ENCODE peak calls at places on chromosomes 4 and X, in six cellular contexts. I is sigmoid colon, X is stomach, M is H1, E is SK-N-SH, Y is GM12878. J is an unnamed sample.
A peak's percentile ranks its signal among the peaks of the same experiment; 100 is the strongest.

GRCh38 chrX:154019633-154020499 is at the start of gene IRAK1:
- DNase-seq in M (no peak), I (no peak), X (peak; percentile 55), E (peak; percentile 89), Y (no peak), J (peak; percentile 20)

GRCh38 chr4:124941267-124941666 is 228.7 kb upstream of the ANKRD50 start:
- DNase-seq in Y (no peak), X (no peak), E (no peak), M (no peak), I (no peak), J (no peak)

GRCh38 chrX:136495043-136495442 is 2.3 kb upstream of the HTATSF1 start:
- DNase-seq in Y (no peak), X (no peak), E (no peak), M (no peak), I (no peak), J (no peak)

GRCh38 chrX:135931644-135932487 is 38.4 kb downstream of the SAGE1 start:
- DNase-seq in Y (no peak), I (no peak), X (peak; percentile 64), M (peak; percentile 10), E (peak; percentile 29), J (peak; percentile 22)

GRCh38 chr4:186368291-186368690 is 102.3 kb downstream of the F11 start:
- DNase-seq in Y (no peak), E (no peak), M (no peak), X (no peak), I (no peak), J (no peak)

GRCh38 chrX:10198254-10198653 is 41.5 kb downstream of the CLCN4 start:
- DNase-seq in E (no peak), I (no peak), Y (no peak), M (no peak), X (no peak), J (no peak)

GRCh38 chrX:74536142-74537010 is 78.0 kb downstream of the RLIM start:
- DNase-seq in M (no peak), X (peak; percentile 64), I (peak; percentile 96), E (peak; percentile 86), Y (no peak), J (peak; percentile 59)

GRCh38 chrX:44828008-44828605 is 15.7 kb upstream of the DUSP21 start:
- DNase-seq in X (no peak), Y (no peak), E (no peak), I (no peak), M (no peak), J (no peak)

GRCh38 chrX:19739683-19740082 is 147.7 kb downstream of the SH3KBP1 start:
- DNase-seq in I (peak; percentile 75), X (peak; percentile 66), E (peak; percentile 64), Y (no peak), M (no peak), J (peak; percentile 7)

GRCh38 chrX:129638917-129639316 is 15.8 kb downstream of the APLN start:
- DNase-seq in M (no peak), E (no peak), X (no peak), I (no peak), Y (no peak), J (no peak)

DNA sequence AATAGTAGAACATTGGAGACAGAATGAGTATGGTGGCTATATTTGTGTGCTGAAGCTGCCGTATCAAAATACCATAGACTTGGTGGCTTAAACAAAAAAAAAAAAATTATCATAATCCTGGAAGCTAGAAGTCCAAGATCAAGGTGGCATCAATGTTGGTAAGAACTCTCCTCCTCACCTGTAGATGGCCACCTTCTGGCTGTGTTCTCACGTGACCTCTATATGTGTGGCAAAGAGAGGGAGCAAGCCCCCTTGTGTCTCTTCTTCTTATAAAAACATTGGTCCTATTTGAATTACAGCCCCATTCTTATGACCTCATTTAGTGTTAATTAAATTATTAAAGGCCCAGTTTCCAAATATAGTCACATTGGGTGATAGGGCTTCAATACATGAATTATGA is 1640.9 kb upstream of the PCDH7 start:
- DNase-seq in I (no peak), X (no peak), M (no peak), Y (no peak), E (no peak), J (no peak)
- TF ChIP-seq EP300 in I (no peak), X (no peak), M (no peak), Y (no peak), E (no peak), J (no peak)

GRCh38 chrX:31383991-31384390 is 312.1 kb upstream of the FTHL17 start:
- DNase-seq in M (no peak), I (no peak), X (no peak), Y (no peak), E (no peak), J (no peak)
- H3K27me3 ChIP-seq in M (no peaks in the 10 kb centered on the region), I (no peaks in the 10 kb centered on the region), X (no peaks in the 10 kb centered on the region), Y (no peaks in the 10 kb centered on the region), E (no peaks in the 10 kb centered on the region), J (no peaks in the 10 kb centered on the region)

DNA sequence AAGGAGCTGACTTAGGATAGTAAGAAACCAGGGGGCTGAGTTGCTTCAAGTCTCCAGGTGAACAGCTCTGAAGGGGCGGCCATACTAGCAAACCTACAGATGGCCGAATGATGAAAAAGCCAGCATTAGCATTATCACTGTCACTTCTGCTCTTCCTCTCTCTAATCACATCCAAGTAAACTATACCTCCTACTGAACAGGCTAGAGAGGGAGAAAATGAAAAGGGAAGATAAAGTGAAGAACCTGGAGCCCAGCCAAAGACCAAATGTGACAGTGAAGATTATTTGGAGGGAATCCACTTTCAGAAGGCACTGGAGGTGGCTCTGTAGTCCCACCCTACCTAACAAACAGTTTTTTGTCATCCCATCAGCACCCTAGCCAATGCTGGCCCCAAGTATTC is 50.4 kb upstream of the PRPS1 start:
- DNase-seq in Y (no peak), X (no peak), M (no peak), I (no peak), E (no peak), J (no peak)
- TF ChIP-seq EP300 in Y (no peak), X (no peak), M (no peak), I (no peak), E (no peak), J (no peak)

DNA sequence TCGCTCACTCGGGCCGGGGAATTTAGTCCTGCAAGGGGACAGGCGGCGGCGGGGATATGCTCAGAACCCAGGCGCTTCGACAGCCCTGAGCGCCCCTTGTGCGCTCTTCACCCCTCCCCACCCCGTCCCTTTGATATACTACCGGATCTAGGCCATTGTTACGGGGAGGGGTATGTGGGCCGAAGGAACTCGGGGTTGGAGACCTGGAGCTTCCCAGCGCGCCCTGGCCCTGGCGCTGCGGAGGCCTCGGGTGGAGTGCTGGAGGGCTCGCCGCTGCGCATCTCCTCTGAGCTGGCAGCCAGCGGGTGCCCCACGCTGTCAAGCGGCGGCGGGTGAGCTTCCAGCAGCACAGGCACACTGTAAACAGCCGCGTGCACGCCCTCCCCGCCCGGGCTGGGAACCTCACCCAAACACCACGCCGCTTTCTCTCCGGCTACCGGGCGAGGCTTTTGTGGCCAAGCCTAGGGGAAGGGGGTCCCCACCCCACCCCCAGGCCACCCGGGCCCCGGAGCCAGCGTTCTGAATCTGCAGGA is 54.5 kb upstream of the BCOR start:
- DNase-seq in X (peak; percentile 55), M (no peak), I (peak; percentile 74), Y (no peak), E (peak; percentile 64), J (no peak)
- H3K27me3 ChIP-seq in X (peaks cover 73% of the 10 kb centered on the region), M (peaks cover 50% of the 10 kb centered on the region), I (no peaks in the 10 kb centered on the region), Y (no peaks in the 10 kb centered on the region), E (peaks cover 38% of the 10 kb centered on the region), J (no peaks in the 10 kb centered on the region)

DNA sequence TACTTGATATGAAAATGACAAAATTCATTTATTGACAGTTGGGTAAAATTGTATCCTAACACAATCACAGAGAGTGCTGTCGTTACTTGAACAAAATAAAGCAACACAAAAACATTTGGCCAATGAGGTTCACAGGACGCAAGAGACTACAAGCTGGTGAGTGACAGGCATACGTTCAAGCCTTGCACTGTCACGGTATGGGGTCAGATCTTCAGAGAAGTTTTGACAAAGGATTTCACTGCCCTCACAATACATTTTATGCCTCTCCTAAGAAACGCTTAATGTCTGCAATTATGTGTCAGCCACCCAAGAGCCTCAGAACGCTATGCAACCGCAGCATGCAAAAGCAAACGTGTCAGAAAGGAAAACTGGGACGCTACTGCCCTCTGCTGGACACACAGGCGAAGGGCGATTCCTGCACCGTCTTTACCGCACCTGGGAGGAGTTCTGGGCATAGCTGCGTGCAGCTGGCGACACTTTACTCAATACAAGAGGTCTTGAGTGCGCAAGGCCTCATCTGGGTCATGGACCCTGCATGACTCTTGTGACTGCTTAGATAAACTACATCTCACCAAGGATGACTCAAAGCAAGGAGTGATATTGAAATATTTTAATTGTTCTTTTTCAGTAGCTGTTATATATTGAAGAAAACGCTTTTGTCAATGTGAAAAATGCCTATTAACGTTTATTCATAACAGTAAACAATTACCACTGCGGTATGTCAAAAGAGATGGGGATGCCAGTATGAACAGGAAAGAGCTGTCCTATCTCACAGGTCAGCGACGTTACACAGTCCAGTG is 147.7 kb upstream of the FRG1 start:
- DNase-seq in X (peak; percentile 72), E (peak; percentile 71), I (peak; percentile 77), M (peak; percentile 67), Y (no peak), J (peak; percentile 35)
- TF ChIP-seq EP300 in X (no peak), E (no peak), I (no peak), M (no peak), Y (no peak), J (no peak)

DNA sequence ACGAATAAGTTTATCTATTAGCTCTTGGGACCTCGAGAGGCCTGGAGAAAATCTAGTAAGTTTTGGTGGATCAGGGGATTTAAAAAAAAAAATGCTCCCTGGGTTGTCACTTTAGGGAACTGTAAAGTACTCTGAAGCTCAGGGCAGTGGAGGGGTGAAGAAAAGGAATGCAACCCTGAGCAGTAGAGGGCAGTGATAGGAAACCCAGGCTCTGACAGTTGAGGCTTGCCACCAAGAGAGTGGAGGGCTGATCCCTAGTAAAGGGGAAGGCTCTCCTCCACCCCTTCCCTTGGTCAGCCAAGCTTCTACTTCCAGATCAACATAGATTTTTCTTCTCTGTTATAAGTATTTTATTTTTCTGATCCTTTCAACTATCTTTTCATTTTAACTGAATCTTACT is 73.1 kb downstream of the FBXO8 start:
- DNase-seq in Y (no peak), I (no peak), X (no peak), E (no peak), M (no peak), J (no peak)
- H3K27me3 ChIP-seq in Y (peaks cover 4% of the 10 kb centered on the region), I (no peaks in the 10 kb centered on the region), X (peaks cover 62% of the 10 kb centered on the region), E (no peaks in the 10 kb centered on the region), M (peaks cover 48% of the 10 kb centered on the region), J (peaks cover 76% of the 10 kb centered on the region)

DNA sequence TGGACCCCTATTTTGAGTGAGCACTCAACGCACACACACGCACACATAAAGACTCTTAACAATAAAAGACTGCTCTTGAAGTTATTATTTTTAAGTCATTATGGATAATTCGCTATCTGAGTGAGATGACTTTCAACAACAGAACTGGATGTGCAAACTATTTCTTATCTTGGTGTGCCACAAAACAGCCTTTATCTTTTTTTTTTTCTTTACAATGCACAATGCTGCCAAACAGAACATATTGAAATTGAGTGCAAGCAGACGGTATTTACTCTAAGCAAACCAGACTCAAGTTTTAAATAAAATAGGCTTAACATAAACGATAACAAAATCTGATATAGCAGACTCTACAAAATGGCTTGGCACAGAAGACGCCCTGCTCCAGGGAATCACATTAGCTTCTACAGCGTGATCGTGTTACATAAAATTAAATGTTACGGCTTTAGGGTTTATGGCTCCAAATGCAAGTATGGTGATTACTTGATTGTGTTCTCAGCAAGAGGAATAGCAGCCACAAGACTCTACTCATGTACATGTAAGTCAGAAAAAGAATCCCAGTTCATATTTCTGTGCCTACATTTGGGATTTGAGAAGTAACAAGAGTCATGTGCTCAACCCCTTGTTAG is 9.6 kb upstream of the STK32B start:
- DNase-seq in Y (no peak), E (no peak), X (no peak), I (no peak), M (no peak), J (no peak)
- TF ChIP-seq EP300 in Y (no peak), E (no peak), X (no peak), I (no peak), M (no peak), J (no peak)

GRCh38 chrX:40106677-40107290 is 9.0 kb upstream of the BCOR start:
- DNase-seq in M (no peak), X (no peak), Y (no peak), I (no peak), E (peak; percentile 49), J (no peak)
- H3K27me3 ChIP-seq in M (peaks cover 30% of the 10 kb centered on the region), X (peaks cover 83% of the 10 kb centered on the region), Y (no peaks in the 10 kb centered on the region), I (no peaks in the 10 kb centered on the region), E (peaks cover 24% of the 10 kb centered on the region), J (no peaks in the 10 kb centered on the region)